ENCODE peak calls at places on chromosomes 12 and 14, in five cellular contexts. Q is IMR-90, N is mesenchymal stem cell, C is neuronal stem cell, X is H1. A is an unnamed sample.

GRCh38 chr12:9881988-9882387 is 699 bp downstream of the KLRF2 start:
- DNase-seq in Q (no peak), N (no peak), C (no peak), X (no peak), A (no peak)

GRCh38 chr12:63845726-63846125 is 1.2 kb downstream of the SRGAP1 start:
- DNase-seq in Q (peak), N (peak), C (no peak), X (no peak), A (no peak)

GRCh38 chr12:61290473-61290872 is 969.7 kb upstream of the USP15 start:
- DNase-seq in Q (no peak), N (no peak), C (no peak), X (no peak), A (no peak)

GRCh38 chr12:129052373-129052772 is 199.1 kb downstream of the GLT1D1 start:
- DNase-seq in Q (no peak), N (no peak), C (no peak), X (no peak), A (no peak)

GRCh38 chr12:29725587-29726320 is 58.0 kb downstream of the TMTC1 start:
- DNase-seq in Q (peak), N (peak), C (no peak), X (no peak), A (no peak)

GRCh38 chr12:56188116-56188785 is 1.0 kb downstream of the SMARCC2 start:
- DNase-seq in Q (no peak), N (no peak), C (peak), X (no peak), A (no peak)

GRCh38 chr12:121190523-121191031 is 19.4 kb upstream of the P2RX4 start:
- DNase-seq in Q (peak), N (peak), C (no peak), X (no peak), A (no peak)

GRCh38 chr12:5272061-5272820 is 159.7 kb upstream of the NTF3 start:
- DNase-seq in Q (no peak), N (peak), C (no peak), X (no peak), A (no peak)

GRCh38 chr12:74424778-74425177 is 112.9 kb upstream of the ATXN7L3B start:
- DNase-seq in Q (no peak), N (no peak), C (no peak), X (no peak), A (no peak)

GRCh38 chr12:94718114-94718513 is 67.8 kb upstream of the TMCC3 start:
- DNase-seq in Q (no peak), N (peak), C (no peak), X (no peak), A (no peak)

GRCh38 chr14:98189077-98189476 is 1082.9 kb downstream of the BCL11B start:
- DNase-seq in Q (no peak), N (no peak), C (no peak), X (no peak), A (no peak)

GRCh38 chr12:460301-461230 is 827 bp downstream of the B4GALNT3 start:
- DNase-seq in Q (no peak), N (peak), C (no peak), X (no peak), A (no peak)

GRCh38 chr14:101196795-101197590 is 293.5 kb upstream of the RTL1 start:
- DNase-seq in Q (no peak), N (no peak), C (no peak), X (no peak), A (peak)

GRCh38 chr14:42149609-42150261 is 543.1 kb downstream of the LRFN5 start:
- DNase-seq in Q (no peak), N (peak), C (no peak), X (no peak), A (no peak)

GRCh38 chr14:76975865-76976622 is 52.5 kb downstream of the IRF2BPL start:
- DNase-seq in Q (no peak), N (no peak), C (no peak), X (no peak), A (no peak)

GRCh38 chr12:21130998-21131397 is at the start of gene SLCO1B1:
- DNase-seq in Q (no peak), N (no peak), C (no peak), X (no peak), A (no peak)

GRCh38 chr14:58752782-58753181 is 115.0 kb downstream of the DACT1 start:
- DNase-seq in Q (no peak), N (no peak), C (no peak), X (no peak), A (no peak)

GRCh38 chr14:71130491-71131179 is 223.4 kb downstream of the PCNX1 start:
- DNase-seq in Q (peak), N (peak), C (no peak), X (no peak), A (peak)

GRCh38 chr12:27899151-27899661 is 73.3 kb downstream of the PTHLH start:
- DNase-seq in Q (peak), N (peak), C (no peak), X (no peak), A (no peak)

GRCh38 chr14:93112891-93113677 is 2.6 kb downstream of the ITPK1 start:
- DNase-seq in Q (peak), N (peak), C (peak), X (no peak), A (peak)

DNA sequence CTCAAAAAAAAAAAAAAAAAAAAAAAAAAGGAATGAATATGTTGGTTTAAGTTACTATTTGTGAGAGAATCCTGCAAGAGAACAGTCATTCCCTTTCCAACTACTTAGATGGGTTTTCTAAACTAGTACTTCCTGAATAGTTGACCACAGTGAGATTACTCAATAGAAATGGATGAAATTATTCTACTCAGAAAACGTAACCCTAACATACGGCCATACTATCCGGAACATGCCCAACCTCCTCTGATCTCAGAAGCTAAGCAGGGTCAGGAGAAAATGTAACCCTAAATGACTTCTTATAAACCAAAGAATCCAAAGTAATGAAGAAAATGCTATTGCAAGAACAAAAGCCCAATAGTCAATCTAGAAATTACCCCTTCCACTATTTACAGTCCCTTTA is 4.3 kb downstream of the KANSL2 start:
- DNase-seq in Q (peak), N (peak), C (no peak), X (no peak), A (no peak)
- H2AK5ac ChIP-seq in Q (no peak), N (no peak), C (no peak), X (no peak), A (no peak)

DNA sequence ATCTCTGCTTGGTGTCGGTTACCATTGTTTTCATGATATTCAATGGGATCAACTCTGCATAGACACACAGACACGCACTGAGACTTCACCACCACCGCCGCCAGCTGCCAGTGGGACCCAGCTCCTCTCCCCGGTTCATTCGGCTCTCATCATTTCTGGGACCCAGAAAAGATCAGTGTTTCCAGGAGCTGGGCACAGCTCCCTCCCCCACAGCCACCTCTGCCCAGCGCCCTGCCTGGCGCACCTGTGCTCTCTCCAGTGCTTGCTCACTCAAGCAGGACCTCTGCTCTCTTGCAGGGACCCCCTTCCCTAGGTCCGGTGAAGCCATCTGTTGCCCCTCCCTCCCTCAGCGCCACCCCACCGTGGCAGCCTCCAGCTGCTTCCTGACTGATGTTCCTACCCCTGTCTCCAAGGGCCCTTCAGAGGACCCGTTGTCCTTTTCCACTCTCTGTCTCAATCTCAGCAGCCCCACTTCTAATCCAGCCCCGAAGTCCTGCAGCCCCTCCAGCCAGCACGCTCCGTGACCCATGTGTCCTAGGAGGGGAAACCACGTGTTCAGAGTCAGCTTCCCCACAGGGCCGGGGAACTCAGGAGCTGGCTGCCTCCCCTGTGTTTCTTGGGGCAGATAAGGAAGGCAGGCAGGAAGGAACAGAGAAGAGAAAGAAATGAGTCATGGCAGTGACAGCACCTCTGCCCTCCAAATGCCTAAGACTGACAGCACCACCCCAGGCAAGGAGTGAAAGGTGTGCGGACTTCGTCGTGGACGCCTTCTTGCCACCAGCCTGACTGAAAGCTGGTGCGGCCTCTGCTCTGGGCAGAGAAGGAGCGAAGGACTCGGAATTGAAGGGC is 167.2 kb upstream of the FKBP4 start:
- DNase-seq in Q (no peak), N (no peak), C (no peak), X (no peak), A (no peak)
- H2AK5ac ChIP-seq in Q (peak), N (no peak), C (peak), X (no peak), A (no peak)

DNA sequence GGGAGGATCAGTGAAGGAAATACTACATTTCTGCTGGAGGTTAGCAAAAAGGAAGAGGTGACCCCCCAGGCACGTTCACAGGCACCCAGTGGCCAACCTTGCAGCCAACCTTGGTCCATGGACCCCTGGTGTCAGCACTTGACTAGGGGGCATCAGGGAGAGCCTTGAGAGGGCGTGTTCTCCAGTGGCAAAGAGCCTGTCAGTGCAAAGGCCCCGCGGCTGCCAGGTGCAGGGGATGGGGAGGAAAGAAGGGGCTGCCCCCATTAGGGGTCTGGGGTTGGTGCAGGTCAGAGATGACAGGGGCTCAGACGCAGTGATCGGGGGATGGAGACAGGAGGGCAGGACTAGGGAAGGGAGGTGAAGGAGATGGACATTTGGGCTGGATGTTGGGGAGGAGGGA is 22.7 kb upstream of the ULK1 start:
- DNase-seq in Q (no peak), N (no peak), C (no peak), X (no peak), A (no peak)
- H2AK5ac ChIP-seq in Q (peak), N (peak), C (peak), X (no peak), A (no peak)

DNA sequence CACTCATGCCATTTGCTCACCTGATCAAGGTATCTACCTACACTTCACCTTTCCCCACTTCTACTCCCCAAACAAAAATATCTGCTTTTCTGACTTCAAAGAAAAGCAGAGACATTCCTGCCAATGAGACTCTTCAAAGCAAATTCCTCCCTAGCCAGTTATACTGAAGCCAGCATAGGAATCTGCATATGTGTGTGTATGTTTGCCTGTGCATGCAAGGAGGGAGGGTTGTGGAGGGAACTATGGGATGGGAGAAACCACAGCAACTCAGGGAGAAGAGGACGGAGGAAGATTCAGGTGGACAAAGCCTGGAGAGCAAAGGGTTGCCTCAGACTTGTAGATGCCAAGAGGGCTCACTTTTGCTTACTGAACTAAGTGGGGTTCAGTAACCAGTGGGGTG is 26.4 kb upstream of the VDR start:
- DNase-seq in Q (no peak), N (no peak), C (no peak), X (no peak), A (no peak)
- H2AK5ac ChIP-seq in Q (no peak), N (no peak), C (no peak), X (no peak), A (no peak)